ENCODE peak calls at places on chromosome 6, in five cellular contexts. V, L, M, H and Y are unnamed samples.

GRCh38 chr6:34529665-34530327 is 26.3 kb downstream of the SPDEF start:
- DNase-seq in V (no peak), L (no peak), M (peak), H (peak), Y (peak)

GRCh38 chr6:151385177-151385576 is 6.2 kb downstream of the ZBTB2 start:
- DNase-seq in V (no peak), L (no peak), M (no peak), H (no peak), Y (no peak)

GRCh38 chr6:17491416-17492142 is 98.2 kb downstream of the CAP2 start:
- DNase-seq in V (no peak), L (no peak), M (no peak), H (no peak), Y (no peak)

GRCh38 chr6:127547909-127548649 is 28.9 kb upstream of the C6orf58 start:
- DNase-seq in V (no peak), L (peak), M (peak), H (no peak), Y (peak)

GRCh38 chr6:34468378-34468892 is 2.6 kb downstream of the PACSIN1 start:
- DNase-seq in V (no peak), L (no peak), M (no peak), H (no peak), Y (no peak)

GRCh38 chr6:26217714-26218075 is 130.5 kb downstream of the HFE start:
- DNase-seq in V (no peak), L (peak), M (peak), H (no peak), Y (peak)

GRCh38 chr6:73704260-73704659 is 8.3 kb downstream of the CD109 start:
- DNase-seq in V (peak), L (peak), M (peak), H (no peak), Y (peak)

GRCh38 chr6:126909493-126909892 is 209.0 kb upstream of the RSPO3 start:
- DNase-seq in V (no peak), L (no peak), M (no peak), H (no peak), Y (no peak)

GRCh38 chr6:140403020-140403419 is 1028.6 kb upstream of the CITED2 start:
- DNase-seq in V (no peak), L (no peak), M (no peak), H (no peak), Y (no peak)

DNA sequence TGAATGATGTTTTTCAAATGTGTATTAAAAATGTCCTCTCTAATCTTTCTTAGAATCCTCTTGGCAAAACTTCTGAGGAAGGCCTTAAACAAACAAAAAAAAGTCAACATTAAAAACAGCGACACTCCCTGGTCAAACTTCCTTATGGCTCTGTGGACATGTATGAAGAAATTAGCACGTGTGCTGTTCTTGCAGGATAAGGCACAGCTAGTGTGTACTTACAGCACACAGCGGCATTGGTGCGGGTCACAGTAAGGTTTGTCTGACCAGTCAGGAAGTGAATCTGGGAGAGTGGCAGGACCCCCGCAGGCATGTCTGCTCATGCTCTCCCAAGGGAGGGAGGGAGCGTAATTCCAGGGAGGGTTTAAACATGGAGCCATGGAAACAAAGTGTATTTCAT is 38.8 kb downstream of the SLC22A1 start:
- DNase-seq in V (no peak), L (no peak), M (peak), H (no peak), Y (no peak)
- TF ChIP-seq CTCF in V (peak), L (no peak), M (peak), H (peak), Y (no peak)

GRCh38 chr6:683742-684440 is 9.0 kb downstream of the EXOC2 start:
- DNase-seq in V (no peak), L (peak), M (no peak), H (no peak), Y (no peak)

GRCh38 chr6:680666-681374 is 12.1 kb downstream of the EXOC2 start:
- DNase-seq in V (no peak), L (no peak), M (peak), H (no peak), Y (peak)

GRCh38 chr6:684831-685636 is 7.9 kb downstream of the EXOC2 start:
- DNase-seq in V (no peak), L (peak), M (peak), H (no peak), Y (peak)

GRCh38 chr6:689223-689622 is 3.7 kb downstream of the EXOC2 start:
- DNase-seq in V (no peak), L (no peak), M (no peak), H (no peak), Y (no peak)

DNA sequence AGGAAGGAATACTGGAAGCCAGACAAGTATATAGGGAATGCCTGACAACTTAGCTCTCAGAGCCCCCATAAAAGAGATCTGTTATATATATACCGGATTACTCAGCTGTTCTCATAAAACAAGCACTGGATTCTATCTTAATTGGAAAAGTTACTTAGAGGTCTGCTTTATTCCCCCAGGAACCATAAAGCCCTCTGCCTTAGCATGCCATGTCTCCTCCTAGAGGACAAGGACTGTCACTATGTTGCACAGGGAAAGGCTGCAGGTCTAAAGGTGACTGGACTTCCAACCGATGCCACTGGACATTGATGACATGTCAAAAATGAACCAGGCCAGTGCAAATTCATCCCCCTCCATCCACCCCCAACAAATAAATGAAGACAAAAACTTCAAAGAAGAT is 6.4 kb downstream of the EXOC2 start:
- DNase-seq in V (no peak), L (no peak), M (no peak), H (no peak), Y (no peak)
- TF ChIP-seq CTCF in V (peak), L (peak), M (peak), H (peak), Y (no peak)

DNA sequence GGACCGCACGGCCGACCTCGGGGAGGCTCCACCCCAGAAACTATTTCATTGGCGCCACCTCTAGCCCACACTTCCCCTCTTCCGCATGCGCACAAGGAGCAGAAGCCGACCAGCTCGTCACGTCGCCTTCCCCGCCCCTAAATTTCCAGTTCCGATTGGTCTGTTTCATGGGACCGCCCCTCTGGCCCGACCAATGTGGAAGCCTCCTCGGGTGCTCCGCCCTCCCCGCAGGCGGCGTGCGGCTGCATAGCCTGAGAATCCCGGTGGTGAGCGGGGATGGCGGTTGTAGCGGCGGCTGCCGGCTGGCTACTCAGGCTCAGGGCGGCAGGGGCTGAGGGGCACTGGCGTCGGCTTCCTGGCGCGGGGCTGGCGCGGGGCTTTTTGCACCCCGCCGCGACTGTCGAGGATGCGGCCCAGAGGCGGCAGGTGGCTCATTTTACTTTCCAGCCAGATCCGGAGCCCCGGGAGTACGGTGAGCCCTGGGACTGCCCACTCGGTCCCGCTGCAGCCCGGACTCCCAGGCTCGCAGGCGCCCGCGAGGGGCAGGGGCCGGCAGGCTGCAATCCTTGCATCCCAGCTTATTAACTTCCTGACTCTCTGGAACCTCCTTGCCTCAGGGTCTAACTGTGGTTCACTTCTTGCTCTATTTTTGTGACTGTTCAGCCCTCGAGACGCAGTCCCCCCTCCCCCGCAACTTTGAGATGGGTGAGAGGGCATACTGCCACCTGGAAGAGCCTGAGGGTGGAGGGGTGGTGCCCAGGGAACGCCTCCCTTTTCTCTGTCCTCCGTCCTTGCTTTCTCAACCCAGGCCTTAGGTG is at the start of gene BCKDHB:
- DNase-seq in V (peak), L (peak), M (peak), H (peak), Y (peak)
- TF ChIP-seq CTCF in V (peak), L (no peak), M (no peak), H (no peak), Y (no peak)

GRCh38 chr6:92122746-92123145 is 1296.6 kb downstream of the EPHA7 start:
- DNase-seq in V (no peak), L (no peak), M (peak), H (no peak), Y (peak)
- TF ChIP-seq CTCF in V (no peak), L (no peak), M (peak), H (peak), Y (peak)

DNA sequence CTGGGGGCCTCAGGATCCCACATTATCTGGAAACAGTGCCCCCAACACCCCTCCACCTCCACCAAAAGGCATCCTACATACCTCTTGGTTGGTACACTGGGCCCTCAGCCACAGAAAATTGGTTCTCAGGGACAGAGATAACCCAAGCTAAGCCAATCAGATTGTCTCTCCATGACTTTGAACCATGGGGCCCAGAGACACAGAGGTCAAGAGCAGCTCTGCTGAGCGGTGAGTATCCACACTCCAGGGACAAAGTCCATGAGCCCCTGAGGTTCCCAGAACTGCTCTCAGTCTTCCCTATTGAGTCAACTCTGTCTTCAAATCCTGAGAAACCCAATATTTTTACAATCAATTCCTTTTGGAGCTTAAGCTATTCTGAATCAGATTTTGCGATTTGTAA is 35.3 kb downstream of the COL11A2 start:
- DNase-seq in V (no peak), L (no peak), M (no peak), H (no peak), Y (no peak)
- TF ChIP-seq CTCF in V (no peak), L (no peak), M (no peak), H (no peak), Y (no peak)

GRCh38 chr6:105537981-105538578 is 135.2 kb upstream of the PREP start:
- DNase-seq in V (no peak), L (no peak), M (peak), H (no peak), Y (no peak)
- TF ChIP-seq CTCF in V (no peak), L (no peak), M (no peak), H (no peak), Y (no peak)

GRCh38 chr6:84268781-84269180 is 41.3 kb upstream of the CEP162 start:
- DNase-seq in V (no peak), L (no peak), M (no peak), H (no peak), Y (no peak)
- TF ChIP-seq CTCF in V (no peak), L (no peak), M (no peak), H (no peak), Y (no peak)

DNA sequence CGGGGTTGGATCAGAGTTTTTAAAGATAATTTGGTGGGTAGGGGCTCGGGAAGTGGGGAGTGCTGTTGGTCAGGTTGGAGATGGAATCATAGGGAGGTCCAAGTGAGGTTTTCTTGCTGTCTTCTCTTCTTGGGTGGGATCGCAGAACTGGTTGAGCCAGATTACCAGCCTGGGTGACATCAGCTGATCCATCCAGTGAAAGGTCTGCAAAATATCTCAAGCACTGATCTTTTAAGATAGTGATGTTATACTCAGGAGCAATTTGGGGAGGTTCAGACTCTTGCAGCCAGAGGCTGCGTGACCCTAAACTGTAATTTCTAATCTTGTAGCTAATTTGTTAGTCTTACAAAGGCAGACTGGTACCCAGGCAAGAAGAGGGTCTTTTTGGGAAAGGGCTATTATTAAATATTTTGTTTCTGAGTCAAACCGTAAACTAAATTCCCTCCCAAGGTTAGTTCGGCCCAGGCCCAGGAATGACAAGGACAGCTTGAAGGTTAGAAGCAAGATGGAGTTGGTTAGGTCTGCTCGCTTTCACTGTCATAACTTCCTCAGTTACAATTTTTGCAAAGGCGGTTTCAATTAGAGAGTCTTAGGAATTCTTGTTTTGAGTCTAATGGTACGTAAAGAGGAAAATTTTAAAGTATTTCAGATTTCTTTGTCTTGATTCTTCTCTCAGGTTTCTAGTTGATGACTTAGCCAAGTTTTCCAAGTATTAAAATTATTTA is 53.1 kb downstream of the SCAF8 start:
- DNase-seq in V (no peak), L (no peak), M (peak), H (no peak), Y (no peak)
- TF ChIP-seq CTCF in V (no peak), L (no peak), M (no peak), H (no peak), Y (no peak)